ENCODE peak calls at places on chromosomes 16 and 17, in seven cellular contexts. A is RCC 7860; Z is psoas muscle; Y is astrocyte of the spinal cord; B is DMS153; H is activated CD4-positive, alpha-beta T cell treated with anti-CD3 and anti-CD28 coated beads for 24 hours; E is T-helper 2 cell. L is an unnamed sample.

GRCh38 chr17:21034350-21035235 is 8.2 kb downstream of the USP22 start:
- DNase-seq in Y (no peak), B (no peak), Z (peak), A (no peak), E (no peak), H (no peak), L (peak)

GRCh38 chr17:29069526-29070041 is 26.6 kb downstream of the PIPOX start:
- DNase-seq in B (no peak), E (no peak), Y (no peak), Z (peak), H (no peak), A (no peak), L (no peak)

GRCh38 chr17:31559647-31560501 is 168.4 kb downstream of the RAB11FIP4 start:
- DNase-seq in H (no peak), Y (peak), Z (peak), E (no peak), A (peak), B (no peak), L (peak)

GRCh38 chr17:21304091-21304490 is 19.6 kb downstream of the MAP2K3 start:
- DNase-seq in E (no peak), Z (peak), H (no peak), B (no peak), A (no peak), Y (no peak), L (no peak)

GRCh38 chr17:73772107-73772705 is 128.0 kb upstream of the SDK2 start:
- DNase-seq in Z (no peak), A (no peak), B (no peak), E (no peak), H (no peak), Y (no peak), L (no peak)

GRCh38 chr17:81165246-81166032 is at the start of gene PVALEF:
- DNase-seq in E (no peak), A (no peak), Y (no peak), H (no peak), Z (peak), B (no peak), L (no peak)

GRCh38 chr16:75351183-75351582 is 82.1 kb downstream of the CFDP1 start:
- DNase-seq in Y (peak), Z (no peak), E (no peak), A (peak), H (no peak), B (no peak), L (peak)

GRCh38 chr17:19897108-19897854 is 29.5 kb upstream of the ULK2 start:
- DNase-seq in E (no peak), B (no peak), Y (no peak), Z (peak), A (no peak), H (no peak), L (no peak)

GRCh38 chr16:58152246-58152868 is 23.2 kb upstream of the CFAP20 start:
- DNase-seq in H (no peak), E (no peak), Y (no peak), Z (no peak), B (no peak), A (no peak), L (no peak)

GRCh38 chr17:4920351-4921048 is 11.6 kb upstream of the GP1BA start:
- DNase-seq in E (no peak), B (no peak), Y (no peak), A (no peak), Z (no peak), H (no peak), L (no peak)

GRCh38 chr17:49343273-49343672 is 18.8 kb downstream of the ZNF652 start:
- DNase-seq in E (no peak), Z (no peak), A (no peak), Y (peak), B (no peak), H (no peak), L (no peak)

GRCh38 chr17:41455236-41455635 is 11.9 kb downstream of the KRT32 start:
- DNase-seq in H (no peak), B (no peak), Z (no peak), Y (no peak), A (no peak), E (no peak), L (no peak)

GRCh38 chr17:1275205-1275961 is 4.1 kb upstream of the TRARG1 start:
- DNase-seq in A (no peak), B (no peak), H (no peak), Y (no peak), E (no peak), Z (no peak), L (no peak)

L was measured in myocyte.